ENCODE peak calls at places on chromosomes 13 and 19, in eight cellular contexts. One of them, this sample, is unnamed.

GRCh38 chr19:57641715-57642234 is 8.8 kb downstream of the ZNF211 start:
- DNase-seq in activated naive CD4-positive, alpha-beta T cell: no peak
- DNase-seq in T-helper 17 cell: no peak
- DNase-seq in mesenchymal stem cell: no peak
- DNase-seq in H9: no peak
- DNase-seq in iPS DF 19.7: no peak
- DNase-seq in endothelial cell: no peak
- DNase-seq in activated B cell treated with CpG ODN at 0.5 μM for 24 hours: no peak
- DNase-seq in this sample: no peak

GRCh38 chr13:68078874-68079273 is 848.7 kb upstream of the PCDH9 start:
- DNase-seq in activated naive CD4-positive, alpha-beta T cell: no peak
- DNase-seq in T-helper 17 cell: no peak
- DNase-seq in mesenchymal stem cell: peak; percentile 48
- DNase-seq in H9: no peak
- DNase-seq in iPS DF 19.7: no peak
- DNase-seq in endothelial cell: no peak
- DNase-seq in activated B cell treated with CpG ODN at 0.5 μM for 24 hours: no peak
- DNase-seq in this sample: no peak

GRCh38 chr19:43624933-43625332 is 5.5 kb upstream of the ZNF428 start:
- DNase-seq in activated naive CD4-positive, alpha-beta T cell: peak; percentile 72
- DNase-seq in T-helper 17 cell: peak; percentile 77
- DNase-seq in mesenchymal stem cell: peak; percentile 37
- DNase-seq in H9: peak; percentile 96
- DNase-seq in iPS DF 19.7: peak; percentile 69
- DNase-seq in endothelial cell: peak; percentile 88
- DNase-seq in activated B cell treated with CpG ODN at 0.5 μM for 24 hours: peak; percentile 59
- DNase-seq in this sample: peak; percentile 56

GRCh38 chr19:48715681-48716171 is 3.8 kb downstream of the MAMSTR start:
- DNase-seq in activated naive CD4-positive, alpha-beta T cell: no peak
- DNase-seq in T-helper 17 cell: no peak
- DNase-seq in mesenchymal stem cell: no peak
- DNase-seq in H9: peak; percentile 27
- DNase-seq in iPS DF 19.7: no peak
- DNase-seq in endothelial cell: no peak
- DNase-seq in activated B cell treated with CpG ODN at 0.5 μM for 24 hours: no peak
- DNase-seq in this sample: no peak

GRCh38 chr19:4501005-4501591 is 17.2 kb downstream of the PLIN4 start:
- DNase-seq in activated naive CD4-positive, alpha-beta T cell: no peak
- DNase-seq in T-helper 17 cell: no peak
- DNase-seq in mesenchymal stem cell: no peak
- DNase-seq in H9: no peak
- DNase-seq in iPS DF 19.7: no peak
- DNase-seq in endothelial cell: no peak
- DNase-seq in activated B cell treated with CpG ODN at 0.5 μM for 24 hours: no peak
- DNase-seq in this sample: no peak

GRCh38 chr19:35124098-35125060 is 8.8 kb downstream of the FXYD3 start:
- DNase-seq in activated naive CD4-positive, alpha-beta T cell: peak; percentile 76
- DNase-seq in T-helper 17 cell: peak; percentile 77
- DNase-seq in mesenchymal stem cell: no peak
- DNase-seq in H9: peak; percentile 58
- DNase-seq in iPS DF 19.7: no peak
- DNase-seq in endothelial cell: peak; percentile 56
- DNase-seq in activated B cell treated with CpG ODN at 0.5 μM for 24 hours: peak; percentile 83
- DNase-seq in this sample: peak; percentile 70

GRCh38 chr13:65560936-65561335 is 1669.2 kb downstream of the PCDH9 start:
- DNase-seq in activated naive CD4-positive, alpha-beta T cell: no peak
- DNase-seq in T-helper 17 cell: no peak
- DNase-seq in mesenchymal stem cell: no peak
- DNase-seq in H9: no peak
- DNase-seq in iPS DF 19.7: no peak
- DNase-seq in endothelial cell: no peak
- DNase-seq in activated B cell treated with CpG ODN at 0.5 μM for 24 hours: no peak
- DNase-seq in this sample: no peak

GRCh38 chr13:75633285-75633684 is 2.8 kb upstream of the LMO7 start:
- DNase-seq in activated naive CD4-positive, alpha-beta T cell: no peak
- DNase-seq in T-helper 17 cell: no peak
- DNase-seq in mesenchymal stem cell: peak; percentile 92
- DNase-seq in H9: no peak
- DNase-seq in iPS DF 19.7: no peak
- DNase-seq in endothelial cell: no peak
- DNase-seq in activated B cell treated with CpG ODN at 0.5 μM for 24 hours: no peak
- DNase-seq in this sample: no peak

GRCh38 chr19:20078696-20079095 is 896 bp downstream of the ZNF90 start:
- DNase-seq in activated naive CD4-positive, alpha-beta T cell: no peak
- DNase-seq in T-helper 17 cell: no peak
- DNase-seq in mesenchymal stem cell: peak; percentile 48
- DNase-seq in H9: no peak
- DNase-seq in iPS DF 19.7: no peak
- DNase-seq in endothelial cell: peak; percentile 25
- DNase-seq in activated B cell treated with CpG ODN at 0.5 μM for 24 hours: no peak
- DNase-seq in this sample: no peak

GRCh38 chr19:13987101-13987890 is 18.8 kb downstream of the RFX1 start:
- DNase-seq in activated naive CD4-positive, alpha-beta T cell: no peak
- DNase-seq in T-helper 17 cell: no peak
- DNase-seq in mesenchymal stem cell: no peak
- DNase-seq in H9: no peak
- DNase-seq in iPS DF 19.7: no peak
- DNase-seq in endothelial cell: no peak
- DNase-seq in activated B cell treated with CpG ODN at 0.5 μM for 24 hours: no peak
- DNase-seq in this sample: no peak

GRCh38 chr19:51887522-51888498 is at the start of gene ZNF577:
- DNase-seq in activated naive CD4-positive, alpha-beta T cell: no peak
- DNase-seq in T-helper 17 cell: peak; percentile 59
- DNase-seq in mesenchymal stem cell: peak; percentile 88
- DNase-seq in H9: peak; percentile 85
- DNase-seq in iPS DF 19.7: peak; percentile 92
- DNase-seq in endothelial cell: peak; percentile 87
- DNase-seq in activated B cell treated with CpG ODN at 0.5 μM for 24 hours: peak; percentile 44
- DNase-seq in this sample: peak; percentile 80

GRCh38 chr13:74037762-74038161 is 96.4 kb downstream of the KLF12 start:
- DNase-seq in activated naive CD4-positive, alpha-beta T cell: no peak
- DNase-seq in T-helper 17 cell: no peak
- DNase-seq in mesenchymal stem cell: no peak
- DNase-seq in H9: no peak
- DNase-seq in iPS DF 19.7: no peak
- DNase-seq in endothelial cell: no peak
- DNase-seq in activated B cell treated with CpG ODN at 0.5 μM for 24 hours: no peak
- DNase-seq in this sample: no peak

This sample was measured in NT2/D1.